ENCODE peak calls at places on chromosomes 4 and X, in seven cellular contexts. I, C, L, N, B, Q and K are unnamed samples.

GRCh38 chrX:140180585-140180984 is 215.3 kb upstream of the CXorf66 start:
- DNase-seq in L (no peak), C (peak; percentile 81), I (no peak), Q (no peak), B (no peak), N (no peak), K (no peak)

GRCh38 chrX:68832101-68832416 is 3.2 kb downstream of the EFNB1 start:
- DNase-seq in B (peak; percentile 80), L (no peak), N (peak; percentile 43), I (peak; percentile 76), Q (peak; percentile 53), C (peak; percentile 78), K (no peak)

GRCh38 chr4:101199507-101200285 is 147.6 kb downstream of the PPP3CA start:
- DNase-seq in N (no peak), B (no peak), Q (peak; percentile 27), I (no peak), C (peak; percentile 75), L (no peak), K (no peak)

GRCh38 chr4:8675383-8675782 is 82.8 kb downstream of the CPZ start:
- DNase-seq in B (no peak), N (no peak), I (no peak), L (no peak), C (no peak), Q (peak; percentile 85), K (no peak)

GRCh38 chrX:16772460-16772859 is 13.8 kb upstream of the TXLNG start:
- DNase-seq in I (no peak), N (no peak), Q (no peak), C (no peak), L (no peak), B (no peak), K (no peak)

GRCh38 chr4:14744346-14744745 is 257.9 kb upstream of the CPEB2 start:
- DNase-seq in L (no peak), N (no peak), I (no peak), C (peak; percentile 32), B (no peak), Q (no peak), K (no peak)

GRCh38 chrX:26783512-26784225 is 567.7 kb downstream of the MAGEB5 start:
- DNase-seq in C (peak; percentile 20), B (no peak), I (no peak), Q (peak; percentile 68), N (no peak), L (no peak), K (no peak)

GRCh38 chr4:118730683-118731082 is 45.5 kb downstream of the METTL14 start:
- DNase-seq in Q (no peak), L (no peak), I (no peak), N (no peak), C (no peak), B (no peak), K (no peak)

GRCh38 chrX:106959897-106960296 is 39.7 kb downstream of the CLDN2 start:
- DNase-seq in I (no peak), Q (peak; percentile 66), B (no peak), C (peak; percentile 56), L (no peak), N (no peak), K (no peak)

GRCh38 chrX:45801554-45801953 is 600.9 kb upstream of the DIPK2B start:
- DNase-seq in I (no peak), C (peak; percentile 49), B (no peak), N (no peak), Q (peak; percentile 29), L (no peak), K (no peak)

GRCh38 chrX:150507251-150507856 is 61.1 kb upstream of the MTM1 start:
- DNase-seq in I (no peak), B (no peak), N (no peak), L (no peak), Q (no peak), C (peak; percentile 15), K (no peak)

GRCh38 chr4:69617083-69617694 is 22.3 kb downstream of the UGT2A2 start:
- DNase-seq in L (no peak), B (no peak), C (peak; percentile 66), I (no peak), N (no peak), Q (peak; percentile 21), K (no peak)

GRCh38 chr4:8351931-8352367 is 82.4 kb downstream of the HTRA3 start:
- DNase-seq in Q (no peak), C (peak; percentile 71), N (no peak), B (peak; percentile 74), I (no peak), L (no peak), K (peak; percentile 42)

GRCh38 chrX:30971761-30972603 is 82.9 kb upstream of the TAB3 start:
- DNase-seq in Q (peak; percentile 75), C (peak; percentile 51), I (no peak), B (no peak), N (peak; percentile 15), L (no peak), K (peak; percentile 35)

GRCh38 chr4:149897784-149898183 is 82.1 kb upstream of the IQCM start:
- DNase-seq in N (no peak), B (no peak), L (no peak), C (peak; percentile 44), Q (peak; percentile 12), I (no peak), K (no peak)

GRCh38 chr4:178296669-178297068 is 854.4 kb upstream of the AGA start:
- DNase-seq in B (no peak), Q (no peak), C (no peak), L (no peak), I (no peak), N (no peak), K (no peak)

GRCh38 chr4:2433609-2434350 is 15.0 kb downstream of the CFAP99 start:
- DNase-seq in C (no peak), I (peak; percentile 73), Q (no peak), N (no peak), L (no peak), B (no peak), K (no peak)

GRCh38 chrX:40570346-40571093 is 10.2 kb upstream of the ATP6AP2 start:
- DNase-seq in I (no peak), L (no peak), B (no peak), N (no peak), Q (no peak), C (no peak), K (no peak)

GRCh38 chr4:69025191-69025998 is 70.9 kb upstream of the UGT2B7 start:
- DNase-seq in Q (peak; percentile 46), I (no peak), N (no peak), C (no peak), B (no peak), L (no peak), K (no peak)

GRCh38 chrX:28189011-28189410 is 207.8 kb upstream of the DCAF8L1 start:
- DNase-seq in Q (no peak), B (no peak), L (no peak), C (peak; percentile 75), I (no peak), N (no peak), K (no peak)

GRCh38 chrX:139889760-139890159 is 43.1 kb downstream of the ATP11C start:
- DNase-seq in N (no peak), I (no peak), C (peak; percentile 41), Q (no peak), L (no peak), B (no peak), K (no peak)

GRCh38 chrX:6210230-6210629 is 18.4 kb downstream of the NLGN4X start:
- DNase-seq in C (no peak), I (no peak), L (no peak), Q (no peak), B (no peak), N (no peak), K (no peak)

GRCh38 chr4:56821394-56822263 is at the start of gene SPINK2:
- DNase-seq in C (no peak), I (peak; percentile 72), B (no peak), Q (peak; percentile 74), L (peak; percentile 78), N (peak; percentile 25), K (peak; percentile 52)

GRCh38 chrX:135421537-135421931 is 210 bp upstream of the SMIM10L2A start:
- DNase-seq in Q (peak; percentile 78), B (peak; percentile 83), N (peak; percentile 88), I (peak; percentile 95), C (peak; percentile 58), L (peak; percentile 82), K (peak; percentile 86)

GRCh38 chr4:166143227-166143626 is 270.2 kb downstream of the TLL1 start:
- DNase-seq in Q (no peak), L (no peak), B (no peak), I (no peak), N (no peak), C (peak; percentile 42), K (no peak)

GRCh38 chrX:19790829-19791228 is 96.6 kb downstream of the SH3KBP1 start:
- DNase-seq in L (no peak), N (no peak), Q (no peak), C (no peak), B (no peak), I (no peak), K (no peak)

GRCh38 chrX:19789782-19790181 is 97.6 kb downstream of the SH3KBP1 start:
- DNase-seq in C (no peak), L (no peak), B (no peak), I (no peak), N (no peak), Q (no peak), K (no peak)

GRCh38 chrX:19787305-19787704 is 100.1 kb downstream of the SH3KBP1 start:
- DNase-seq in Q (no peak), B (no peak), N (no peak), I (no peak), L (no peak), C (no peak), K (no peak)

GRCh38 chrX:19791562-19791961 is 95.8 kb downstream of the SH3KBP1 start:
- DNase-seq in Q (no peak), I (no peak), C (peak; percentile 3), N (no peak), L (no peak), B (no peak), K (no peak)

DNA sequence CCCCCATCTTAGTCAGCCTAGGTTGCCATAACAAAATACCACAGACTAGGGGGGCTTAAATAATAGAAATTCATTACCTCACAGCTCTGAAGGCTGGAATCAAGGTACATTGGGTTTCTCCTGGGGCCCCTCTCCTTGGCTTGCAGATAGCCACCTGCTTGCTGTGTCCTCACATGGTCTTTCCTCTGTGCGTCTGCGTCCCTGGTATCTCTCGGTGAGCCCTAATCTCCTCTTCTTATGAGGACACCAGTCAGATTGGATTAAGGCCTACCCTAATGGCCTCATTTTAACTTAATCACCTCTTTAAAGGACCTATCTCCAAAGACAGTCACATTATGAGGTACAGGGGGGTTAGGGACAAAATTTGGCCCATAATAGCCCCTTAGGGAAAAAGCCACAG is 98.0 kb downstream of the SH3KBP1 start:
- DNase-seq in L (no peak), C (no peak), I (no peak), B (no peak), Q (no peak), N (no peak), K (no peak)
- TF ChIP-seq CTCF in L (no peak), C (no peak), I (no peak), B (no peak), Q (no peak), N (no peak), K (no peak)

GRCh38 chrX:14027031-14027430 is 2.7 kb downstream of the GEMIN8 start:
- DNase-seq in B (no peak), I (no peak), C (peak; percentile 17), L (peak; percentile 29), Q (no peak), N (peak; percentile 18), K (no peak)
- H3K4me3 ChIP-seq in B (no peak overlapping the region), I (no peak overlapping the region), C (no peak overlapping the region), L (no peak overlapping the region), Q (no peak overlapping the region), N (no peak overlapping the region), K (no peak overlapping the region)

GRCh38 chr4:60805500-60806313 is 394.4 kb upstream of the ADGRL3 start:
- DNase-seq in N (no peak), I (no peak), B (no peak), Q (peak; percentile 51), L (no peak), C (peak; percentile 48), K (no peak)
- TF ChIP-seq CTCF in N (peak; percentile 40), I (peak; percentile 33), B (peak; percentile 12), Q (peak; percentile 63), L (no peak), C (peak; percentile 74), K (peak; percentile 20)

GRCh38 chrX:76827672-76828071 is 400.2 kb downstream of the MAGEE1 start:
- DNase-seq in C (no peak), L (no peak), B (no peak), N (no peak), Q (no peak), I (no peak), K (no peak)
- H3K4me3 ChIP-seq in C (no peak overlapping the region), L (no peak overlapping the region), B (no peak overlapping the region), N (no peak overlapping the region), Q (no peak overlapping the region), I (no peak overlapping the region), K (no peak overlapping the region)